ENCODE peak calls at places on chromosomes 13 and 19, in six cellular contexts. D is tibial nerve; I is mammary epithelial cell; R is caudate nucleus; J is CD8-positive, alpha-beta T cell; G is T-helper 2 cell. S is an unnamed sample.
A peak's percentile ranks its signal among the peaks of the same experiment; 100 is the strongest.

GRCh38 chr13:112446347-112446861 is 70.2 kb downstream of the SPACA7 start:
- DNase-seq in D (no peak), I (no peak), R (no peak), J (no peak), G (no peak), S (peak; percentile 44)

GRCh38 chr19:13428352-13428751 is 77.9 kb downstream of the CACNA1A start:
- DNase-seq in D (peak; percentile 4), I (peak; percentile 6), R (no peak), J (no peak), G (no peak), S (no peak)

GRCh38 chr19:4037301-4037949 is 29.3 kb downstream of the ZBTB7A start:
- DNase-seq in D (no peak), I (no peak), R (no peak), J (no peak), G (no peak), S (no peak)

GRCh38 chr19:46631481-46631880 is 4.5 kb downstream of the GNG8 start:
- DNase-seq in D (peak; percentile 63), I (peak; percentile 35), R (no peak), J (no peak), G (no peak), S (no peak)

GRCh38 chr19:13122275-13122878 is 4.3 kb downstream of the NACC1 start:
- DNase-seq in D (no peak), I (no peak), R (no peak), J (no peak), G (no peak), S (no peak)

GRCh38 chr19:41616785-41617621 is 9.9 kb downstream of the CEACAM4 start:
- DNase-seq in D (no peak), I (peak; percentile 25), R (no peak), J (no peak), G (no peak), S (no peak)

GRCh38 chr19:49761625-49762311 is 1.3 kb downstream of the TSKS start:
- DNase-seq in D (peak; percentile 16), I (no peak), R (no peak), J (no peak), G (no peak), S (no peak)

GRCh38 chr19:18831524-18832330 is at the start of gene UPF1:
- DNase-seq in D (peak; percentile 76), I (peak; percentile 86), R (peak; percentile 84), J (peak; percentile 96), G (peak; percentile 94), S (peak; percentile 95)

GRCh38 chr13:25214371-25215252 is 42.5 kb upstream of the AMER2 start:
- DNase-seq in D (peak; percentile 82), I (peak; percentile 16), R (no peak), J (no peak), G (no peak), S (peak; percentile 27)